ENCODE peak calls at places on chromosomes 16 and 17, in four cellular contexts. O is GM23248, Y is neural progenitor cell, S is MM.1S. R is an unnamed sample.

GRCh38 chr16:13316008-13316407 is 414.6 kb downstream of the SHISA9 start:
- DNase-seq in S (no peak), Y (no peak), O (no peak), R (no peak)

GRCh38 chr17:12318614-12319266 is 298.1 kb downstream of the MAP2K4 start:
- DNase-seq in Y (no peak), O (no peak), S (no peak), R (no peak)

GRCh38 chr17:69961488-69962145 is 113.4 kb upstream of the KCNJ16 start:
- DNase-seq in S (peak), O (no peak), Y (peak), R (peak)

GRCh38 chr16:72427001-72427785 is 255.2 kb upstream of the PMFBP1 start:
- DNase-seq in O (no peak), S (no peak), Y (no peak), R (no peak)

GRCh38 chr16:10552998-10553491 is 27.4 kb downstream of the EMP2 start:
- DNase-seq in O (no peak), Y (peak), S (peak), R (no peak)

GRCh38 chr16:53511403-53512280 is 8.6 kb upstream of the AKTIP start:
- DNase-seq in Y (no peak), O (no peak), S (no peak), R (peak)

GRCh38 chr16:85390511-85391174 is 222.5 kb upstream of the GSE1 start:
- DNase-seq in S (no peak), Y (no peak), O (peak), R (peak)

GRCh38 chr16:60815033-60815432 is 1221.2 kb downstream of the CDH8 start:
- DNase-seq in O (no peak), Y (no peak), S (no peak), R (no peak)

GRCh38 chr17:57442914-57443571 is 186.7 kb downstream of the MSI2 start:
- DNase-seq in Y (no peak), S (no peak), O (peak), R (no peak)

GRCh38 chr16:70432800-70433455 is 6.0 kb downstream of the ST3GAL2 start:
- DNase-seq in O (peak), Y (no peak), S (no peak), R (no peak)

GRCh38 chr17:43940630-43941029 is 1.6 kb downstream of the PPY start:
- DNase-seq in O (peak), Y (peak), S (peak), R (peak)

GRCh38 chr16:61277849-61278248 is 758.4 kb downstream of the CDH8 start:
- DNase-seq in O (no peak), S (no peak), Y (no peak), R (no peak)

GRCh38 chr17:59505610-59506276 is 59.7 kb upstream of the DHX40 start:
- DNase-seq in O (peak), S (no peak), Y (no peak), R (peak)

GRCh38 chr17:78805301-78805700 is 23.2 kb upstream of the CYTH1 start:
- DNase-seq in Y (no peak), S (no peak), O (no peak), R (no peak)

GRCh38 chr16:10045291-10045775 is 136.9 kb downstream of the GRIN2A start:
- DNase-seq in O (no peak), S (no peak), Y (no peak), R (no peak)

GRCh38 chr16:59249049-59249448 is 514.9 kb upstream of the GOT2 start:
- DNase-seq in S (no peak), Y (peak), O (no peak), R (peak)

GRCh38 chr17:66952681-66953638 is 11.5 kb upstream of the CACNG4 start:
- DNase-seq in O (no peak), S (no peak), Y (no peak), R (no peak)

GRCh38 chr17:21419299-21420239 is 43.4 kb downstream of the KCNJ12 start:
- DNase-seq in S (no peak), Y (no peak), O (no peak), R (no peak)

GRCh38 chr17:81294512-81295030 is 536 bp downstream of the SLC38A10 start:
- DNase-seq in O (peak), S (no peak), Y (peak), R (peak)

GRCh38 chr17:338442-339192 is 14.0 kb downstream of the RPH3AL start:
- DNase-seq in S (no peak), O (no peak), Y (no peak), R (peak)

GRCh38 chr17:11705111-11705510 is 106.8 kb downstream of the DNAH9 start:
- DNase-seq in S (no peak), O (no peak), Y (no peak), R (peak)

GRCh38 chr16:62077998-62078397 is 41.8 kb upstream of the CDH8 start:
- DNase-seq in Y (peak), S (peak), O (peak), R (peak)

GRCh38 chr17:83000738-83001137 is 78.7 kb upstream of the METRNL start:
- DNase-seq in O (no peak), S (no peak), Y (no peak), R (no peak)

GRCh38 chr16:50354629-50355456 is 13.9 kb downstream of the BRD7 start:
- DNase-seq in S (peak), O (peak), Y (no peak), R (no peak)

GRCh38 chr17:8109669-8110455 is 8.5 kb downstream of the ALOXE3 start:
- DNase-seq in S (peak), Y (peak), O (peak), R (peak)

GRCh38 chr17:42518755-42519545 is 17.1 kb upstream of the NAGLU start:
- DNase-seq in O (no peak), S (no peak), Y (no peak), R (peak)

GRCh38 chr17:18859256-18859655 is 1.3 kb downstream of the PRPSAP2 start:
- DNase-seq in S (no peak), O (peak), Y (peak), R (peak)

GRCh38 chr17:43398724-43399595 is at the start of gene ARL4D:
- DNase-seq in O (peak), S (peak), Y (peak), R (peak)

DNA sequence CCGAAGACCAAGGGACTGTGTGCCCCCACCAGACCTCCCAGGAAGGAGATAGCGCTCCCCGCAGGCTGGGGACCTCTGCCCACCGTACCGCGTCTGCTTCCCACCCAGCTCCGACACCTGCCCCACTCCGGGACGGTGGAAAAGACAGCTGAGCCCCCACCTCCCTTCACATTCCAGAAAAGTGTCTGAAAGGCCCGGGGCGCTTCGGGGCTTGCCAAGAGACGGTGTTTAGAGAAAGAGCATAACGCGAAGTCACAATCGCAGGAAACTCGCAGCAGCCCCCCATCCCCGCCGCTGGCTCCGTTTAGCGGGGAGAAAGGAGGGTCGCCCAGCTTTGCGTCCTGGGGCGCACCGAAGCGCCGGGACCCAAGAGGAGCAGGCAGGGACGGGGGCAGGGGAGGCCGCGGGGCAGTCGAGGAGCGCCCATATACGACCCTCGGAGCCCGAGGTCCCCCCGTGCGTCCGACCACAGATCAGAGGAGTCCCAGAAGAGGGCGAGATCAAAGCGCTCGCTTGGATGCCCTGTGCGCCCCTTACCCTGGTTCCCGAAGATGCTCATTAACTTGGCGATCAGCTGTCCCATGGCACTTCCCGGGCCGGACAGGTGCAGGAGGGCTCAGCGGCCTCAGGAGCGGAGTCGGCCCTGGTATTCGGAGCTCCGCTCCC is 650 bp downstream of the ARL5C start:
- DNase-seq in S (no peak), Y (peak), O (peak), R (no peak)
- TF ChIP-seq EZH2 in S (no peak), Y (peak), O (no peak), R (peak)

GRCh38 chr17:33986088-33986487 is 269.0 kb upstream of the CCL2 start:
- DNase-seq in O (no peak), S (no peak), Y (no peak), R (no peak)

GRCh38 chr17:33983824-33984574 is 271.1 kb upstream of the CCL2 start:
- DNase-seq in O (no peak), Y (no peak), S (no peak), R (no peak)

GRCh38 chr17:33989357-33990148 is 265.5 kb upstream of the CCL2 start:
- DNase-seq in Y (no peak), S (no peak), O (no peak), R (no peak)

GRCh38 chr17:33987162-33987561 is 267.9 kb upstream of the CCL2 start:
- DNase-seq in S (no peak), O (no peak), Y (no peak), R (no peak)

GRCh38 chr17:33986566-33986965 is 268.5 kb upstream of the CCL2 start:
- DNase-seq in O (no peak), Y (no peak), S (no peak), R (no peak)
- TF ChIP-seq EZH2 in O (no peak), Y (no peak), S (no peak), R (no peak)

GRCh38 chr16:88940196-88941050 is 36.6 kb downstream of the CBFA2T3 start:
- DNase-seq in Y (peak), O (peak), S (no peak), R (no peak)

GRCh38 chr16:88938119-88938932 is 38.7 kb downstream of the CBFA2T3 start:
- DNase-seq in Y (no peak), S (no peak), O (no peak), R (no peak)

GRCh38 chr16:88939814-88940195 is 37.2 kb downstream of the CBFA2T3 start:
- DNase-seq in O (no peak), S (no peak), Y (no peak), R (no peak)

GRCh38 chr16:88936913-88937666 is 39.9 kb downstream of the CBFA2T3 start:
- DNase-seq in S (no peak), O (no peak), Y (no peak), R (no peak)

GRCh38 chr16:88938933-88939813 is 37.8 kb downstream of the CBFA2T3 start:
- DNase-seq in O (peak), S (no peak), Y (no peak), R (no peak)
- TF ChIP-seq EZH2 in O (peak), S (no peak), Y (no peak), R (no peak)

DNA sequence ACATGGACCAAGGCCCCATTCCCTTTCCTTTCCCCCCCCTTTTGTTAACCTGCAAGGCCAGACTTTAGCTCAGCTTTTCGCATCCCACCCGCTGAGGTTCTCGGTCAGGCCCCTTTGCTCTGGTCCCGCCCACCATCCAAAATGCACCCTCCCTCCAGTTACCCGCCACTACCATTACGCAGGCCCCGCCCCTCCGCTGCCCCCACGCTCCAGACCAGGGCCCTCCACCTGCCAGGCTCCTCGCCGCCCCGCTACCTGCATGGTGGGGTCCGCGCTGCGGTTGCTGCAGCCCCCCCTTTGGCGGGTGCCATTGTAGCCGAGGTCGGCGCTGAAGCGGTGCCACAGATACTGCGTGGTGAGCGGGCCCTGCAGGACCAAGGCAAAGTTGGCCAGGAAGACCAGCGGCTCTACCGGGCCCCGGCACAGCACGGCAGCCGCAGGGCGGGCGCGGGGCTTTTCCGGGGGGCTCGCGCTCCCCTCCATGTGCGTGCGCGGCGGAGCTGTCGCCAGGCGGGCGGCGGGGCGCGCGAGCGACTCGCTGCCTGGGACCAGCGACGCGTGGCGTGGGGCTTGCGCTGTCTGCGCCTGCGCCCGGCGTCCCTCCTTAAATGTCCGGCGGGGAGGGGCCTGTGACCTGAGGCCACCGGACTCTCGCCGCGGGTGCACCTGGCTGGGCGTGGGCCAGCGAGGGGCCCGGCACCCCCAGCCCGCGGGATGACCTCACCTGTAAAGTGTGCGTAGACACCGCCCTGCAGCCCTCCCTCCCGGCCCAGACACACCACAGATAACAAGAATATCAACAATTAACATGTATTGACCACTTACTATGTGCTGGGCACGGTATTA is at the start of gene SLC46A1:
- DNase-seq in O (peak), S (peak), Y (peak), R (peak)
- TF ChIP-seq EZH2 in O (no peak), S (no peak), Y (peak), R (no peak)

GRCh38 chr16:1980770-1981087 is 540 bp downstream of the NOXO1 start:
- DNase-seq in Y (no peak), S (no peak), O (no peak), R (no peak)

GRCh38 chr16:1981972-1982574 is 804 bp upstream of the NOXO1 start:
- DNase-seq in S (no peak), O (no peak), Y (no peak), R (no peak)

GRCh38 chr16:1980026-1980769 is 1.1 kb downstream of the NOXO1 start:
- DNase-seq in O (peak), S (no peak), Y (peak), R (no peak)

GRCh38 chr16:1983053-1983543 is 895 bp upstream of the GFER start:
- DNase-seq in S (no peak), O (no peak), Y (no peak), R (no peak)

DNA sequence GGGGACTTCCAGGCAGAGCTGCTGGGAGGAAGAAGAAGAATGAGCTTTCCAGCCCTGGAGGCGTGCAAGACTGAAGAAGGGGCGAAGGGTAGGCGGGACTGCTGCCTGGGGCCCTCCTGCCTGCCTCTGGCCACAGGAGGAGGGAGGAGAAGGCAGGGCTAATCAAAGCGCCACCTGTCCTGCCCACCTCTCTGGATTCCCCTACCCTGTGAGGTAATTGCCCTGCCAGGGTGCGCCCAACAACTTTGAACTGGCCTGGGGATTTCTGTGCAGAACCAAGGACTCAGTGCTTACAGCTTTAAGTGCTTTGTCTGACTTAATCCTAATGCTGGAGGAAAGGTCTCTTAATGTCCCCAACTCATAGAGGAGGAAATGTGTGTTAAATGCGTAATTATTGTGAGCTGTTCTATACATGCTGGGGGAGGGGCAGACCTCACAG is at the start of gene NOXO1:
- DNase-seq in Y (no peak), S (no peak), O (no peak), R (no peak)
- TF ChIP-seq EZH2 in Y (no peak), S (no peak), O (no peak), R (no peak)

R was measured in hepatocyte.